ENCODE peak calls at places on chromosomes 16 and 17, in ten cellular contexts. One of them, this sample, is unnamed.

GRCh38 chr16:89170346-89171215 is 967 bp upstream of the CDH15 start:
- DNase-seq in GM13977: no peak
- DNase-seq in endothelial cell: no peak
- DNase-seq in NCI-H1694 treated with DMSO at 0.1 percent for 48 hours: no peak
- DNase-seq in stimulated activated CD4-positive, alpha-beta T cell treated with anti-CD3 and anti-CD28 coated beads, Interleukin-12 subunit alpha, Interleukin-12 subunit beta, amount 100 ng/mL, for 24 hours: no peak
- DNase-seq in CD8-positive, alpha-beta memory T cell: no peak
- DNase-seq in stimulated activated CD8-positive, alpha-beta memory T cell treated with anti-CD3 and anti-CD28 coated beads, Interleukin-4, amount 100 ng/mL, for 48 hours: peak
- DNase-seq in iPS-NIHi11: no peak
- DNase-seq in COR-L47: peak
- DNase-seq in substantia nigra: no peak
- DNase-seq in this sample: peak

GRCh38 chr16:28930652-28931051 is 1.1 kb upstream of the CD19 start:
- DNase-seq in iPS-NIHi11: no peak
- DNase-seq in GM13977: no peak
- DNase-seq in COR-L47: no peak
- DNase-seq in stimulated activated CD4-positive, alpha-beta T cell treated with anti-CD3 and anti-CD28 coated beads, Interleukin-12 subunit alpha, Interleukin-12 subunit beta, amount 100 ng/mL, for 24 hours: no peak
- DNase-seq in endothelial cell: no peak
- DNase-seq in substantia nigra: no peak
- DNase-seq in CD8-positive, alpha-beta memory T cell: no peak
- DNase-seq in stimulated activated CD8-positive, alpha-beta memory T cell treated with anti-CD3 and anti-CD28 coated beads, Interleukin-4, amount 100 ng/mL, for 48 hours: no peak
- DNase-seq in NCI-H1694 treated with DMSO at 0.1 percent for 48 hours: no peak
- DNase-seq in this sample: no peak

GRCh38 chr17:47013341-47013740 is 34.3 kb upstream of the RPRML start:
- DNase-seq in COR-L47: no peak
- DNase-seq in iPS-NIHi11: no peak
- DNase-seq in GM13977: no peak
- DNase-seq in substantia nigra: no peak
- DNase-seq in endothelial cell: no peak
- DNase-seq in NCI-H1694 treated with DMSO at 0.1 percent for 48 hours: no peak
- DNase-seq in stimulated activated CD8-positive, alpha-beta memory T cell treated with anti-CD3 and anti-CD28 coated beads, Interleukin-4, amount 100 ng/mL, for 48 hours: no peak
- DNase-seq in CD8-positive, alpha-beta memory T cell: no peak
- DNase-seq in stimulated activated CD4-positive, alpha-beta T cell treated with anti-CD3 and anti-CD28 coated beads, Interleukin-12 subunit alpha, Interleukin-12 subunit beta, amount 100 ng/mL, for 24 hours: no peak
- DNase-seq in this sample: no peak

GRCh38 chr17:40094874-40095273 is 5.5 kb downstream of the NR1D1 start:
- DNase-seq in GM13977: no peak
- DNase-seq in endothelial cell: no peak
- DNase-seq in stimulated activated CD4-positive, alpha-beta T cell treated with anti-CD3 and anti-CD28 coated beads, Interleukin-12 subunit alpha, Interleukin-12 subunit beta, amount 100 ng/mL, for 24 hours: no peak
- DNase-seq in COR-L47: no peak
- DNase-seq in stimulated activated CD8-positive, alpha-beta memory T cell treated with anti-CD3 and anti-CD28 coated beads, Interleukin-4, amount 100 ng/mL, for 48 hours: no peak
- DNase-seq in iPS-NIHi11: no peak
- DNase-seq in NCI-H1694 treated with DMSO at 0.1 percent for 48 hours: no peak
- DNase-seq in CD8-positive, alpha-beta memory T cell: no peak
- DNase-seq in substantia nigra: no peak
- DNase-seq in this sample: no peak

GRCh38 chr16:11079657-11080187 is 135.4 kb downstream of the CLEC16A start:
- DNase-seq in endothelial cell: no peak
- DNase-seq in CD8-positive, alpha-beta memory T cell: no peak
- DNase-seq in COR-L47: no peak
- DNase-seq in GM13977: peak
- DNase-seq in stimulated activated CD8-positive, alpha-beta memory T cell treated with anti-CD3 and anti-CD28 coated beads, Interleukin-4, amount 100 ng/mL, for 48 hours: no peak
- DNase-seq in iPS-NIHi11: no peak
- DNase-seq in substantia nigra: no peak
- DNase-seq in stimulated activated CD4-positive, alpha-beta T cell treated with anti-CD3 and anti-CD28 coated beads, Interleukin-12 subunit alpha, Interleukin-12 subunit beta, amount 100 ng/mL, for 24 hours: no peak
- DNase-seq in NCI-H1694 treated with DMSO at 0.1 percent for 48 hours: no peak
- DNase-seq in this sample: no peak

GRCh38 chr17:58268774-58269556 is 11.8 kb downstream of the MPO start:
- DNase-seq in endothelial cell: no peak
- DNase-seq in COR-L47: no peak
- DNase-seq in GM13977: no peak
- DNase-seq in stimulated activated CD4-positive, alpha-beta T cell treated with anti-CD3 and anti-CD28 coated beads, Interleukin-12 subunit alpha, Interleukin-12 subunit beta, amount 100 ng/mL, for 24 hours: no peak
- DNase-seq in iPS-NIHi11: peak
- DNase-seq in stimulated activated CD8-positive, alpha-beta memory T cell treated with anti-CD3 and anti-CD28 coated beads, Interleukin-4, amount 100 ng/mL, for 48 hours: no peak
- DNase-seq in CD8-positive, alpha-beta memory T cell: no peak
- DNase-seq in substantia nigra: no peak
- DNase-seq in NCI-H1694 treated with DMSO at 0.1 percent for 48 hours: no peak
- DNase-seq in this sample: no peak

GRCh38 chr17:64777413-64778101 is 115.5 kb upstream of the SMURF2 start:
- DNase-seq in iPS-NIHi11: no peak
- DNase-seq in NCI-H1694 treated with DMSO at 0.1 percent for 48 hours: peak
- DNase-seq in endothelial cell: no peak
- DNase-seq in stimulated activated CD4-positive, alpha-beta T cell treated with anti-CD3 and anti-CD28 coated beads, Interleukin-12 subunit alpha, Interleukin-12 subunit beta, amount 100 ng/mL, for 24 hours: no peak
- DNase-seq in stimulated activated CD8-positive, alpha-beta memory T cell treated with anti-CD3 and anti-CD28 coated beads, Interleukin-4, amount 100 ng/mL, for 48 hours: no peak
- DNase-seq in CD8-positive, alpha-beta memory T cell: no peak
- DNase-seq in GM13977: no peak
- DNase-seq in substantia nigra: peak
- DNase-seq in COR-L47: no peak
- DNase-seq in this sample: no peak

GRCh38 chr17:64377769-64378282 is 12.8 kb downstream of the PECAM1 start:
- DNase-seq in stimulated activated CD4-positive, alpha-beta T cell treated with anti-CD3 and anti-CD28 coated beads, Interleukin-12 subunit alpha, Interleukin-12 subunit beta, amount 100 ng/mL, for 24 hours: no peak
- DNase-seq in substantia nigra: no peak
- DNase-seq in endothelial cell: no peak
- DNase-seq in CD8-positive, alpha-beta memory T cell: no peak
- DNase-seq in stimulated activated CD8-positive, alpha-beta memory T cell treated with anti-CD3 and anti-CD28 coated beads, Interleukin-4, amount 100 ng/mL, for 48 hours: no peak
- DNase-seq in NCI-H1694 treated with DMSO at 0.1 percent for 48 hours: peak
- DNase-seq in COR-L47: no peak
- DNase-seq in iPS-NIHi11: no peak
- DNase-seq in GM13977: no peak
- DNase-seq in this sample: no peak

GRCh38 chr17:66826856-66827255 is 8.1 kb upstream of the CACNG5 start:
- DNase-seq in stimulated activated CD8-positive, alpha-beta memory T cell treated with anti-CD3 and anti-CD28 coated beads, Interleukin-4, amount 100 ng/mL, for 48 hours: no peak
- DNase-seq in CD8-positive, alpha-beta memory T cell: no peak
- DNase-seq in endothelial cell: no peak
- DNase-seq in iPS-NIHi11: no peak
- DNase-seq in GM13977: no peak
- DNase-seq in stimulated activated CD4-positive, alpha-beta T cell treated with anti-CD3 and anti-CD28 coated beads, Interleukin-12 subunit alpha, Interleukin-12 subunit beta, amount 100 ng/mL, for 24 hours: no peak
- DNase-seq in NCI-H1694 treated with DMSO at 0.1 percent for 48 hours: no peak
- DNase-seq in substantia nigra: no peak
- DNase-seq in COR-L47: no peak
- DNase-seq in this sample: no peak

This sample was measured in K562.